ENCODE peak calls at places on chromosomes 3 and 15, in six cellular contexts. G, Q, S, Z, J and F are unnamed samples.

GRCh38 chr15:80041497-80042253 is 17.8 kb upstream of the ZFAND6 start:
- DNase-seq in S (no peak), J (no peak), Z (no peak), Q (no peak), G (no peak), F (no peak)

GRCh38 chr3:52435246-52436101 is 9.4 kb downstream of the SEMA3G start:
- DNase-seq in S (no peak), G (no peak), Z (no peak), J (no peak), Q (no peak), F (no peak)

GRCh38 chr3:119428538-119428937 is 34.9 kb downstream of the TMEM39A start:
- DNase-seq in Q (no peak), G (no peak), Z (no peak), S (no peak), J (no peak), F (peak)

GRCh38 chr3:126117786-126118185 is 33.9 kb upstream of the SLC41A3 start:
- DNase-seq in S (no peak), Z (no peak), G (no peak), Q (no peak), J (no peak), F (no peak)

GRCh38 chr3:111846717-111847116 is 12.3 kb upstream of the PHLDB2 start:
- DNase-seq in S (no peak), Z (no peak), J (peak), G (no peak), Q (no peak), F (no peak)

GRCh38 chr15:38129531-38130199 is 123.0 kb upstream of the SPRED1 start:
- DNase-seq in Q (peak), Z (peak), J (peak), S (peak), G (no peak), F (no peak)

GRCh38 chr15:89340586-89340985 is 6.0 kb upstream of the POLG start:
- DNase-seq in J (no peak), Z (no peak), G (no peak), S (no peak), Q (no peak), F (no peak)

GRCh38 chr15:70853270-70853854 is 595 bp downstream of the LARP6 start:
- DNase-seq in S (peak), G (no peak), Q (no peak), J (no peak), Z (no peak), F (peak)

GRCh38 chr3:135240426-135240825 is 445.4 kb downstream of the EPHB1 start:
- DNase-seq in Q (peak), S (no peak), G (no peak), J (no peak), Z (no peak), F (peak)

GRCh38 chr3:120648290-120648689 is 33.7 kb downstream of the HGD start:
- DNase-seq in J (no peak), Q (no peak), G (no peak), S (no peak), Z (no peak), F (no peak)

GRCh38 chr3:58336135-58336882 is 3.6 kb downstream of the PXK start:
- DNase-seq in Q (no peak), S (no peak), J (peak), Z (no peak), G (no peak), F (no peak)

GRCh38 chr3:48594431-48595049 is 589 bp downstream of the COL7A1 start:
- DNase-seq in S (no peak), Q (no peak), J (no peak), Z (no peak), G (no peak), F (peak)

GRCh38 chr15:33448961-33449611 is 138.3 kb downstream of the RYR3 start:
- DNase-seq in Q (no peak), G (no peak), Z (no peak), S (peak), J (no peak), F (no peak)

GRCh38 chr3:160580938-160581337 is 15.6 kb upstream of the KPNA4 start:
- DNase-seq in S (no peak), Z (no peak), Q (no peak), G (no peak), J (no peak), F (no peak)